ENCODE peak calls at places on chromosomes 11 and 22, in five cellular contexts. T, L, K, U and B are unnamed samples.

GRCh38 chr11:47987310-47987709 is 7.0 kb downstream of the PTPRJ start:
- DNase-seq in K (no peak), U (no peak), L (no peak), T (no peak), B (no peak)

GRCh38 chr22:50261615-50262459 is at the start of gene MAPK12:
- DNase-seq in K (no peak), T (no peak), L (no peak), U (no peak), B (no peak)

GRCh38 chr22:28222066-28222465 is 303.0 kb upstream of the PITPNB start:
- DNase-seq in U (no peak), K (no peak), T (no peak), L (no peak), B (no peak)

GRCh38 chr22:26643368-26644100 is 13.9 kb upstream of the MIAT start:
- DNase-seq in T (no peak), K (no peak), L (no peak), U (no peak), B (peak)

GRCh38 chr11:12863605-12864121 is 145.5 kb upstream of the RASSF10 start:
- DNase-seq in K (no peak), L (no peak), U (no peak), T (no peak), B (no peak)

GRCh38 chr22:44309647-44310046 is 3.1 kb downstream of the SHISAL1 start:
- DNase-seq in K (no peak), L (no peak), U (no peak), T (no peak), B (no peak)

GRCh38 chr11:114215428-114215827 is 80.8 kb upstream of the NNMT start:
- DNase-seq in K (no peak), U (no peak), L (no peak), T (no peak), B (no peak)

GRCh38 chr11:111925953-111926352 is 7.2 kb downstream of the C11orf52 start:
- DNase-seq in T (no peak), K (no peak), L (no peak), U (no peak), B (no peak)

GRCh38 chr22:44707752-44708151 is 5.7 kb downstream of the PRR5 start:
- DNase-seq in U (no peak), L (no peak), K (no peak), T (no peak), B (no peak)

GRCh38 chr11:57069942-57070341 is 81.2 kb downstream of the OR5AK2 start:
- DNase-seq in L (no peak), K (no peak), T (no peak), U (no peak), B (no peak)

GRCh38 chr11:42065199-42065598 is 605.7 kb upstream of the LRRC4C start:
- DNase-seq in T (no peak), K (no peak), U (no peak), L (no peak), B (no peak)

GRCh38 chr11:353315-353857 is 15.9 kb upstream of the B4GALNT4 start:
- DNase-seq in K (no peak), T (no peak), U (no peak), L (peak), B (no peak)

GRCh38 chr11:74307409-74307808 is 4.0 kb downstream of the P4HA3 start:
- DNase-seq in K (no peak), L (peak), U (no peak), T (no peak), B (no peak)

GRCh38 chr11:1406571-1407485 is 17.1 kb downstream of the BRSK2 start:
- DNase-seq in L (no peak), K (no peak), T (no peak), U (no peak), B (no peak)

GRCh38 chr11:113350646-113351045 is 36.3 kb downstream of the TTC12 start:
- DNase-seq in L (no peak), T (no peak), U (no peak), K (no peak), B (no peak)